ENCODE peak calls at places on chromosome 9, in four cellular contexts. R is CD4-positive, alpha-beta memory T cell; P is Right ventricle myocardium superior; J is stimulated activated CD4-positive, alpha-beta T cell treated with anti-CD3 and anti-CD28 coated beads, TNF-alpha, amount 100 ng/mL, for 4 hours. O is an unnamed sample.

GRCh38 chr9:6926436-6926835 is 168.7 kb downstream of the KDM4C start:
- DNase-seq in R (no peak), P (no peak), J (no peak), O (no peak)

GRCh38 chr9:127347831-127348699 is 48.9 kb upstream of the SLC2A8 start:
- DNase-seq in R (no peak), P (no peak), J (no peak), O (no peak)

GRCh38 chr9:133378408-133378962 is 2.3 kb downstream of the STKLD1 start:
- DNase-seq in R (no peak), P (no peak), J (no peak), O (no peak)

GRCh38 chr9:121271368-121272351 is 3.7 kb downstream of the GSN start:
- DNase-seq in R (no peak), P (peak), J (no peak), O (no peak)

GRCh38 chr9:97907051-97907450 is 15.2 kb downstream of the TRMO start:
- DNase-seq in R (peak), P (no peak), J (no peak), O (peak)

GRCh38 chr9:101437806-101438232 is 2.2 kb upstream of the ALDOB start:
- DNase-seq in R (no peak), P (peak), J (no peak), O (no peak)

GRCh38 chr9:98430535-98430934 is 175.1 kb upstream of the TBC1D2 start:
- DNase-seq in R (no peak), P (no peak), J (no peak), O (no peak)

GRCh38 chr9:120655005-120655622 is 59.2 kb downstream of the MEGF9 start:
- DNase-seq in R (no peak), P (no peak), J (no peak), O (no peak)

GRCh38 chr9:6498982-6499381 is 86.0 kb downstream of the UHRF2 start:
- DNase-seq in R (no peak), P (no peak), J (no peak), O (no peak)

GRCh38 chr9:118643118-118643517 is 726.1 kb downstream of the BRINP1 start:
- DNase-seq in R (no peak), P (no peak), J (no peak), O (no peak)

GRCh38 chr9:114275246-114275994 is 47.5 kb upstream of the ORM1 start:
- DNase-seq in R (no peak), P (no peak), J (no peak), O (no peak)

GRCh38 chr9:103361906-103362305 is 366.8 kb downstream of the CYLC2 start:
- DNase-seq in R (no peak), P (no peak), J (no peak), O (no peak)

GRCh38 chr9:133589454-133590227 is 19.5 kb downstream of the FAM163B start:
- DNase-seq in R (peak), P (no peak), J (peak), O (no peak)

GRCh38 chr9:3887121-3887797 is 361.5 kb upstream of the RFX3 start:
- DNase-seq in R (no peak), P (no peak), J (no peak), O (no peak)

GRCh38 chr9:91799113-91799735 is 150.8 kb downstream of the ROR2 start:
- DNase-seq in R (no peak), P (no peak), J (no peak), O (no peak)

GRCh38 chr9:136854113-136854841 is 2.1 kb downstream of the MAMDC4 start:
- DNase-seq in R (no peak), P (peak), J (no peak), O (no peak)

GRCh38 chr9:33250458-33250995 is 10.6 kb downstream of the SPINK4 start:
- DNase-seq in R (no peak), P (no peak), J (no peak), O (no peak)

GRCh38 chr9:134768332-134769083 is 112.1 kb upstream of the FCN2 start:
- DNase-seq in R (no peak), P (peak), J (no peak), O (no peak)

GRCh38 chr9:81380960-81381359 is 308.4 kb downstream of the TLE1 start:
- DNase-seq in R (no peak), P (no peak), J (no peak), O (no peak)

GRCh38 chr9:112535811-112536210 is 49.2 kb downstream of the KIAA1958 start:
- DNase-seq in R (no peak), P (no peak), J (no peak), O (no peak)

GRCh38 chr9:16515879-16516289 is 354.6 kb downstream of the BNC2 start:
- DNase-seq in R (no peak), P (no peak), J (no peak), O (no peak)

GRCh38 chr9:34502471-34503335 is 20.1 kb downstream of the ENHO start:
- DNase-seq in R (no peak), P (no peak), J (no peak), O (no peak)

GRCh38 chr9:130199605-130200004 is 27.4 kb downstream of the NCS1 start:
- DNase-seq in R (no peak), P (no peak), J (no peak), O (no peak)

GRCh38 chr9:100673249-100673648 is 95.4 kb downstream of the CAVIN4 start:
- DNase-seq in R (no peak), P (no peak), J (no peak), O (no peak)

GRCh38 chr9:73575071-73575470 is 423.4 kb downstream of the ANXA1 start:
- DNase-seq in R (no peak), P (no peak), J (no peak), O (no peak)

GRCh38 chr9:6229604-6230003 is 14.0 kb downstream of the IL33 start:
- DNase-seq in R (no peak), P (no peak), J (no peak), O (no peak)

GRCh38 chr9:23563497-23563896 is 262.5 kb downstream of the ELAVL2 start:
- DNase-seq in R (no peak), P (no peak), J (no peak), O (no peak)

GRCh38 chr9:12784461-12785250 is 9.8 kb downstream of the LURAP1L start:
- DNase-seq in R (no peak), P (no peak), J (no peak), O (no peak)

GRCh38 chr9:85640425-85640824 is 101.3 kb downstream of the AGTPBP1 start:
- DNase-seq in R (no peak), P (no peak), J (no peak), O (no peak)

GRCh38 chr9:104992696-104993095 is 64.7 kb upstream of the ABCA1 start:
- DNase-seq in R (no peak), P (no peak), J (no peak), O (no peak)

GRCh38 chr9:83937861-83938455 is 16.7 kb upstream of the KIF27 start:
- DNase-seq in R (peak), P (no peak), J (no peak), O (peak)

GRCh38 chr9:81893929-81894328 is 34.3 kb upstream of the SPATA31D4 start:
- DNase-seq in R (no peak), P (no peak), J (no peak), O (no peak)

GRCh38 chr9:101705135-101705661 is 33.2 kb downstream of the GRIN3A start:
- DNase-seq in R (peak), P (peak), J (peak), O (no peak)

GRCh38 chr9:98192503-98193335 is at the start of gene CORO2A:
- DNase-seq in R (peak), P (peak), J (peak), O (peak)

GRCh38 chr9:17520264-17521058 is 58.4 kb upstream of the SH3GL2 start:
- DNase-seq in R (no peak), P (no peak), J (no peak), O (no peak)